ENCODE peak calls at places on chromosomes 11 and 22, in eight cellular contexts. W is HEK293T; P is NCI-H2171 treated with DMSO at 0.1 percent for 48 hours; G is stimulated activated CD8-positive, alpha-beta memory T cell treated with anti-CD3 and anti-CD28 coated beads, Interleukin-15, amount 100 ng/mL, for 48 hours; L is GM06990; X is lung; I is amygdala; H is heart left ventricle. U is an unnamed sample.

GRCh38 chr11:100776212-100776896 is 89.3 kb downstream of the ARHGAP42 start:
- DNase-seq in W (no peak), P (no peak), G (no peak), L (no peak), X (no peak), I (no peak), H (no peak), U (no peak)

GRCh38 chr11:73393011-73393380 is 16.8 kb downstream of the RELT start:
- DNase-seq in W (no peak), P (no peak), G (no peak), L (no peak), X (no peak), I (no peak), H (no peak), U (no peak)

GRCh38 chr11:91742155-91742554 is 482.5 kb upstream of the FAT3 start:
- DNase-seq in W (no peak), P (no peak), G (no peak), L (no peak), X (no peak), I (no peak), H (no peak), U (no peak)

GRCh38 chr22:32627091-32627490 is 152.5 kb downstream of the FBXO7 start:
- DNase-seq in W (no peak), P (no peak), G (no peak), L (no peak), X (no peak), I (no peak), H (peak), U (no peak)

GRCh38 chr22:43776081-43776670 is 35.9 kb downstream of the EFCAB6 start:
- DNase-seq in W (no peak), P (peak), G (no peak), L (no peak), X (no peak), I (no peak), H (no peak), U (no peak)

GRCh38 chr11:104525416-104525815 is 361.5 kb upstream of the PDGFD start:
- DNase-seq in W (no peak), P (no peak), G (no peak), L (no peak), X (no peak), I (no peak), H (no peak), U (no peak)

GRCh38 chr11:125393331-125393730 is 102.7 kb downstream of the FEZ1 start:
- DNase-seq in W (no peak), P (no peak), G (no peak), L (no peak), X (no peak), I (no peak), H (no peak), U (no peak)

GRCh38 chr22:50206599-50206998 is 5.8 kb downstream of the SELENOO start:
- DNase-seq in W (peak), P (no peak), G (no peak), L (no peak), X (peak), I (no peak), H (peak), U (peak)

GRCh38 chr11:131534611-131535010 is 164.2 kb downstream of the NTM start:
- DNase-seq in W (no peak), P (no peak), G (no peak), L (no peak), X (no peak), I (peak), H (no peak), U (no peak)

GRCh38 chr11:121449626-121450025 is 2.5 kb upstream of the SORL1 start:
- DNase-seq in W (no peak), P (no peak), G (no peak), L (no peak), X (no peak), I (no peak), H (no peak), U (no peak)

GRCh38 chr22:44452531-44453420 is 45.3 kb downstream of the RTL6 start:
- DNase-seq in W (no peak), P (no peak), G (no peak), L (no peak), X (no peak), I (no peak), H (no peak), U (no peak)

GRCh38 chr22:18130699-18131429 is 19.1 kb upstream of the USP18 start:
- DNase-seq in W (no peak), P (no peak), G (no peak), L (no peak), X (no peak), I (no peak), H (no peak), U (no peak)

GRCh38 chr11:1826552-1827094 is 8.2 kb upstream of the SYT8 start:
- DNase-seq in W (no peak), P (no peak), G (no peak), L (no peak), X (no peak), I (no peak), H (peak), U (no peak)

GRCh38 chr11:123083623-123084029 is 21.7 kb upstream of the HSPA8 start:
- DNase-seq in W (peak), P (peak), G (no peak), L (no peak), X (peak), I (peak), H (peak), U (no peak)

GRCh38 chr11:19557720-19558140 is 154.9 kb upstream of the NAV2 start:
- DNase-seq in W (peak), P (peak), G (peak), L (peak), X (peak), I (peak), H (peak), U (peak)

GRCh38 chr11:15493066-15493465 is 378.3 kb downstream of the INSC start:
- DNase-seq in W (no peak), P (no peak), G (no peak), L (no peak), X (no peak), I (no peak), H (no peak), U (peak)

GRCh38 chr22:17260950-17261349 is 41.7 kb upstream of the ADA2 start:
- DNase-seq in W (no peak), P (no peak), G (no peak), L (no peak), X (no peak), I (no peak), H (no peak), U (no peak)

GRCh38 chr22:42662114-42663021 is 13.2 kb upstream of the CYB5R3 start:
- DNase-seq in W (peak), P (peak), G (peak), L (peak), X (peak), I (peak), H (peak), U (peak)

GRCh38 chr22:43796567-43796966 is 15.5 kb downstream of the EFCAB6 start:
- DNase-seq in W (peak), P (peak), G (no peak), L (no peak), X (no peak), I (peak), H (no peak), U (no peak)

GRCh38 chr11:44979536-44980399 is 29.1 kb upstream of the TP53I11 start:
- DNase-seq in W (no peak), P (peak), G (no peak), L (no peak), X (peak), I (no peak), H (no peak), U (peak)

GRCh38 chr11:75771646-75772410 is 3.2 kb downstream of the DGAT2 start:
- DNase-seq in W (no peak), P (no peak), G (no peak), L (no peak), X (peak), I (no peak), H (no peak), U (no peak)

GRCh38 chr22:46588279-46589140 is 31.7 kb upstream of the GRAMD4 start:
- DNase-seq in W (no peak), P (no peak), G (no peak), L (no peak), X (no peak), I (no peak), H (peak), U (no peak)

GRCh38 chr11:33652001-33652400 is 48.6 kb downstream of the C11orf91 start:
- DNase-seq in W (no peak), P (no peak), G (no peak), L (no peak), X (no peak), I (no peak), H (no peak), U (no peak)

GRCh38 chr11:9625728-9626127 is 38.1 kb upstream of the SWAP70 start:
- DNase-seq in W (no peak), P (no peak), G (no peak), L (no peak), X (no peak), I (no peak), H (no peak), U (no peak)

GRCh38 chr11:30018443-30018842 is 1.6 kb upstream of the KCNA4 start:
- DNase-seq in W (no peak), P (no peak), G (no peak), L (no peak), X (no peak), I (no peak), H (no peak), U (no peak)

GRCh38 chr11:75406338-75406777 is 7.0 kb downstream of the RPS3 start:
- DNase-seq in W (no peak), P (peak), G (no peak), L (no peak), X (no peak), I (no peak), H (no peak), U (no peak)

GRCh38 chr22:29284196-29284595 is 16.1 kb downstream of the EWSR1 start:
- DNase-seq in W (no peak), P (no peak), G (no peak), L (no peak), X (no peak), I (no peak), H (no peak), U (no peak)